ENCODE peak calls at places on chromosome 11, in five cellular contexts. D is GM23248; L is activated T-cell treated with anti-CD3 and anti-CD28 coated beads, Interleukin-2, amount 50 U/mL, for 24 hours; E is NCI-H82; Y is myocyte. U is an unnamed sample.

GRCh38 chr11:119501777-119502405 is 78.9 kb upstream of the THY1 start:
- DNase-seq in D (no peak), L (no peak), E (no peak), Y (no peak), U (no peak)

GRCh38 chr11:23236846-23237550 is 376.7 kb upstream of the CCDC179 start:
- DNase-seq in D (peak), L (no peak), E (no peak), Y (no peak), U (no peak)

GRCh38 chr11:129249923-129250322 is 57.8 kb upstream of the ARHGAP32 start:
- DNase-seq in D (peak), L (no peak), E (no peak), Y (peak), U (no peak)

GRCh38 chr11:117625237-117625636 is 171.8 kb downstream of the DSCAML1 start:
- DNase-seq in D (no peak), L (no peak), E (peak), Y (no peak), U (no peak)

GRCh38 chr11:47980907-47981621 is 705 bp downstream of the PTPRJ start:
- DNase-seq in D (peak), L (no peak), E (peak), Y (peak), U (peak)

GRCh38 chr11:75090778-75091177 is 5.9 kb downstream of the OR2AT4 start:
- DNase-seq in D (no peak), L (no peak), E (no peak), Y (no peak), U (no peak)

GRCh38 chr11:125525303-125525702 is 29.2 kb upstream of the FEZ1 start:
- DNase-seq in D (no peak), L (no peak), E (no peak), Y (no peak), U (no peak)

GRCh38 chr11:62912268-62912667 is 8.9 kb downstream of the CHRM1 start:
- DNase-seq in D (no peak), L (no peak), E (no peak), Y (no peak), U (no peak)

GRCh38 chr11:69644071-69644961 is 3.4 kb downstream of the CCND1 start:
- DNase-seq in D (peak), L (no peak), E (peak), Y (peak), U (peak)

GRCh38 chr11:36150986-36151385 is 138.2 kb downstream of the COMMD9 start:
- DNase-seq in D (peak), L (no peak), E (no peak), Y (no peak), U (no peak)

GRCh38 chr11:72625746-72626636 is 48.2 kb downstream of the PDE2A start:
- DNase-seq in D (no peak), L (no peak), E (no peak), Y (no peak), U (no peak)

GRCh38 chr11:108591893-108592292 is 1.7 kb downstream of the EXPH5 start:
- DNase-seq in D (no peak), L (no peak), E (no peak), Y (no peak), U (no peak)